ENCODE peak calls at places on chromosomes 12 and 14, in ten cellular contexts. One of them, this sample, is unnamed.

GRCh38 chr12:42332301-42332894 is 6.4 kb downstream of the PPHLN1 start:
- DNase-seq in transverse colon: no peak
- DNase-seq in PC-9: no peak
- DNase-seq in foreskin fibroblast: peak; percentile 66
- DNase-seq in nephron progenitor cell: no peak
- DNase-seq in GM12865: peak; percentile 64
- DNase-seq in stomach: no peak
- DNase-seq in body of pancreas: peak; percentile 32
- DNase-seq in lower lobe of right lung: no peak
- DNase-seq in A549: peak; percentile 66
- DNase-seq in this sample: no peak

GRCh38 chr12:131793623-131794022 is 34.6 kb upstream of the MMP17 start:
- DNase-seq in transverse colon: no peak
- DNase-seq in PC-9: no peak
- DNase-seq in foreskin fibroblast: peak; percentile 61
- DNase-seq in nephron progenitor cell: no peak
- DNase-seq in GM12865: no peak
- DNase-seq in stomach: no peak
- DNase-seq in body of pancreas: no peak
- DNase-seq in lower lobe of right lung: no peak
- DNase-seq in A549: no peak
- DNase-seq in this sample: no peak

GRCh38 chr14:95489163-95489887 is 27.1 kb downstream of the SYNE3 start:
- DNase-seq in transverse colon: no peak
- DNase-seq in PC-9: no peak
- DNase-seq in foreskin fibroblast: peak; percentile 72
- DNase-seq in nephron progenitor cell: no peak
- DNase-seq in GM12865: no peak
- DNase-seq in stomach: no peak
- DNase-seq in body of pancreas: no peak
- DNase-seq in lower lobe of right lung: no peak
- DNase-seq in A549: no peak
- DNase-seq in this sample: no peak

GRCh38 chr12:100566887-100567637 is 6.4 kb upstream of the GAS2L3 start:
- DNase-seq in transverse colon: no peak
- DNase-seq in PC-9: no peak
- DNase-seq in foreskin fibroblast: peak; percentile 74
- DNase-seq in nephron progenitor cell: no peak
- DNase-seq in GM12865: peak; percentile 66
- DNase-seq in stomach: no peak
- DNase-seq in body of pancreas: no peak
- DNase-seq in lower lobe of right lung: no peak
- DNase-seq in A549: no peak
- DNase-seq in this sample: no peak

GRCh38 chr12:121144416-121144914 is 11.8 kb downstream of the P2RX7 start:
- DNase-seq in transverse colon: no peak
- DNase-seq in PC-9: peak; percentile 55
- DNase-seq in foreskin fibroblast: peak; percentile 55
- DNase-seq in nephron progenitor cell: no peak
- DNase-seq in GM12865: peak; percentile 13
- DNase-seq in stomach: no peak
- DNase-seq in body of pancreas: no peak
- DNase-seq in lower lobe of right lung: no peak
- DNase-seq in A549: peak; percentile 29
- DNase-seq in this sample: no peak

GRCh38 chr12:120093336-120093591 is 23.3 kb downstream of the RAB35 start:
- DNase-seq in transverse colon: no peak
- DNase-seq in PC-9: no peak
- DNase-seq in foreskin fibroblast: no peak
- DNase-seq in nephron progenitor cell: no peak
- DNase-seq in GM12865: no peak
- DNase-seq in stomach: no peak
- DNase-seq in body of pancreas: no peak
- DNase-seq in lower lobe of right lung: no peak
- DNase-seq in A549: no peak
- DNase-seq in this sample: no peak

GRCh38 chr14:98952595-98953325 is 319.2 kb downstream of the BCL11B start:
- DNase-seq in transverse colon: no peak
- DNase-seq in PC-9: no peak
- DNase-seq in foreskin fibroblast: peak; percentile 15
- DNase-seq in nephron progenitor cell: no peak
- DNase-seq in GM12865: no peak
- DNase-seq in stomach: no peak
- DNase-seq in body of pancreas: no peak
- DNase-seq in lower lobe of right lung: no peak
- DNase-seq in A549: peak; percentile 52
- DNase-seq in this sample: peak; percentile 24

GRCh38 chr14:92135269-92135668 is 13.5 kb downstream of the CPSF2 start:
- DNase-seq in transverse colon: no peak
- DNase-seq in PC-9: no peak
- DNase-seq in foreskin fibroblast: peak; percentile 55
- DNase-seq in nephron progenitor cell: no peak
- DNase-seq in GM12865: peak; percentile 21
- DNase-seq in stomach: no peak
- DNase-seq in body of pancreas: no peak
- DNase-seq in lower lobe of right lung: no peak
- DNase-seq in A549: peak; percentile 59
- DNase-seq in this sample: no peak

GRCh38 chr12:109495012-109495411 is 17.6 kb downstream of the UBE3B start:
- DNase-seq in transverse colon: no peak
- DNase-seq in PC-9: no peak
- DNase-seq in foreskin fibroblast: no peak
- DNase-seq in nephron progenitor cell: no peak
- DNase-seq in GM12865: no peak
- DNase-seq in stomach: no peak
- DNase-seq in body of pancreas: no peak
- DNase-seq in lower lobe of right lung: no peak
- DNase-seq in A549: no peak
- DNase-seq in this sample: no peak

GRCh38 chr14:92491782-92492181 is 21.8 kb upstream of the RIN3 start:
- DNase-seq in transverse colon: no peak
- DNase-seq in PC-9: no peak
- DNase-seq in foreskin fibroblast: no peak
- DNase-seq in nephron progenitor cell: no peak
- DNase-seq in GM12865: no peak
- DNase-seq in stomach: no peak
- DNase-seq in body of pancreas: no peak
- DNase-seq in lower lobe of right lung: no peak
- DNase-seq in A549: no peak
- DNase-seq in this sample: no peak

DNA sequence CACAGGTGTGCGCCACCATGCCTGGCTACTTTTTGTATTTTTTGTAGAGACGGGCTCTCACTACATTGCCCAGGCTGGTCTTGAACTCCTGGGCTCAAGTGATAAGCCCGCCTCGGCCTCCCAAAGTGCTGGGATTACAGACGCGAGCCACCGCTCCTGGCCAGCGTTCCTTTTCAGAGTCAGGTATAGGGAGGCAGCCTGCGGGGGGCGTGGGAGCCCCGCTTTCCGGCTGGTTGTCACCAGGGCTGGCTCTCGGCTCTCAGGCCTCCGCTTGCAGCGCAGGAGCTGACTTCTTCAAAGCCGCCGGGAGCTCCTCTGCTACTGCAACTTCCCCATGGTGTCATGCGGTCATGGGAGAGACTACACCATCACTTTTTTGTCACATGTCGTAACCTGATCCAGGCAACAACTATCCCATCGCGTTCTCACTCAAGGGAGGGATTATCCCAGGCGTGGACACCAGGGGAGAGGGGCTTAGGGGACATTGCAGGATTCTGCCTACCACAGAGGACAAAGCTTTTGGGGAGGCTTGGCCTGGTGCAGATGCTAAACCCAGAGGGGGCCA is 129.4 kb downstream of the SCARB1 start:
- DNase-seq in transverse colon: no peak
- DNase-seq in PC-9: no peak
- DNase-seq in foreskin fibroblast: peak; percentile 39
- DNase-seq in nephron progenitor cell: peak; percentile 70
- DNase-seq in GM12865: no peak
- DNase-seq in stomach: no peak
- DNase-seq in body of pancreas: no peak
- DNase-seq in lower lobe of right lung: peak; percentile 84
- DNase-seq in A549: peak; percentile 62
- DNase-seq in this sample: no peak
- TF ChIP-seq CTCF in transverse colon: no peak
- TF ChIP-seq CTCF in PC-9: no peak
- TF ChIP-seq CTCF in foreskin fibroblast: no peak
- TF ChIP-seq CTCF in nephron progenitor cell: peak; percentile 49
- TF ChIP-seq CTCF in GM12865: no peak
- TF ChIP-seq CTCF in stomach: no peak
- TF ChIP-seq CTCF in body of pancreas: no peak
- TF ChIP-seq CTCF in lower lobe of right lung: no peak
- TF ChIP-seq CTCF in A549: no peak
- TF ChIP-seq CTCF in this sample: peak; percentile 65

GRCh38 chr12:29611906-29612305 is 114.4 kb upstream of the OVCH1 start:
- DNase-seq in transverse colon: no peak
- DNase-seq in PC-9: no peak
- DNase-seq in foreskin fibroblast: peak; percentile 61
- DNase-seq in nephron progenitor cell: no peak
- DNase-seq in GM12865: no peak
- DNase-seq in stomach: no peak
- DNase-seq in body of pancreas: no peak
- DNase-seq in lower lobe of right lung: no peak
- DNase-seq in A549: no peak
- DNase-seq in this sample: no peak

GRCh38 chr12:29609431-29610215 is 112.1 kb upstream of the OVCH1 start:
- DNase-seq in transverse colon: no peak
- DNase-seq in PC-9: no peak
- DNase-seq in foreskin fibroblast: no peak
- DNase-seq in nephron progenitor cell: no peak
- DNase-seq in GM12865: no peak
- DNase-seq in stomach: no peak
- DNase-seq in body of pancreas: no peak
- DNase-seq in lower lobe of right lung: no peak
- DNase-seq in A549: no peak
- DNase-seq in this sample: no peak

GRCh38 chr12:29612912-29613311 is 115.4 kb upstream of the OVCH1 start:
- DNase-seq in transverse colon: no peak
- DNase-seq in PC-9: no peak
- DNase-seq in foreskin fibroblast: peak; percentile 18
- DNase-seq in nephron progenitor cell: no peak
- DNase-seq in GM12865: no peak
- DNase-seq in stomach: no peak
- DNase-seq in body of pancreas: no peak
- DNase-seq in lower lobe of right lung: no peak
- DNase-seq in A549: no peak
- DNase-seq in this sample: no peak

GRCh38 chr12:29608581-29608980 is 111.1 kb upstream of the OVCH1 start:
- DNase-seq in transverse colon: no peak
- DNase-seq in PC-9: no peak
- DNase-seq in foreskin fibroblast: no peak
- DNase-seq in nephron progenitor cell: no peak
- DNase-seq in GM12865: no peak
- DNase-seq in stomach: no peak
- DNase-seq in body of pancreas: no peak
- DNase-seq in lower lobe of right lung: no peak
- DNase-seq in A549: no peak
- DNase-seq in this sample: no peak

DNA sequence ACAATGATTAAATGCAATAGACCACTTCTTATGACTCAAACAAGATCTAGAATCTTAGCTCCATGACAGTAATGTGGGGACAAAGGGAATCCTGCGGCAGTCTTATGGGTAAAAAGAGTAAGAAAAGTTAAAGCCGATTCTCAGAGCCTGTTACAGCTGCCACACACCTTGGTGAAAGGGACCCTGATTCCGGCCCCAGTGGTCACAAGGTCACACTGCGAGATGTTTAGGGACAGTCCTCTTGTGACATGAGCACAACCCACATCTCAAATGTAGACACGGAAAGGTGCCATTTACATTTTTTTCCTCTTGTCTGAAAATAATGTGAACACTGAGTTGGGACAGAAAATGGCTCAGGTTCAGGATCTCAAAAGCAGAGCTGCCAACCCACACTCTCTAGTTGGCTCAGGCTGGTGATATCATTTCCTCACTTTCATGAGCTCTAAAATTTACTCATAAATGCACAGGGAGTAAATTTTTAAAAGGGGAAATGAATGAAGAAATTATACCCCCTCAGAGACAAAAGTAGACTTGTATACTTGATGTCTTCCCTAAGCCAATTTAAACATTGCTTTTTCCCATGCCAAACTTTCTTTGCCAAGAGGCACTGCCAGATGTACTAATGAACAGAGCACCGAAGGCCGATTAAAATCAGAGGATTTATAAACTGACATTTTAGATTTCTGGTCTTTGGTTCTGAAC is 113.1 kb upstream of the OVCH1 start:
- DNase-seq in transverse colon: no peak
- DNase-seq in PC-9: no peak
- DNase-seq in foreskin fibroblast: no peak
- DNase-seq in nephron progenitor cell: no peak
- DNase-seq in GM12865: no peak
- DNase-seq in stomach: no peak
- DNase-seq in body of pancreas: no peak
- DNase-seq in lower lobe of right lung: no peak
- DNase-seq in A549: no peak
- DNase-seq in this sample: no peak
- TF ChIP-seq CTCF in transverse colon: no peak
- TF ChIP-seq CTCF in PC-9: no peak
- TF ChIP-seq CTCF in foreskin fibroblast: no peak
- TF ChIP-seq CTCF in nephron progenitor cell: no peak
- TF ChIP-seq CTCF in GM12865: no peak
- TF ChIP-seq CTCF in stomach: no peak
- TF ChIP-seq CTCF in body of pancreas: no peak
- TF ChIP-seq CTCF in lower lobe of right lung: no peak
- TF ChIP-seq CTCF in A549: no peak
- TF ChIP-seq CTCF in this sample: no peak

GRCh38 chr12:129193263-129193871 is 340.1 kb downstream of the GLT1D1 start:
- DNase-seq in transverse colon: peak; percentile 40
- DNase-seq in PC-9: no peak
- DNase-seq in foreskin fibroblast: peak; percentile 1
- DNase-seq in nephron progenitor cell: peak; percentile 32
- DNase-seq in GM12865: peak; percentile 44
- DNase-seq in stomach: peak; percentile 34
- DNase-seq in body of pancreas: peak; percentile 22
- DNase-seq in lower lobe of right lung: no peak
- DNase-seq in A549: peak; percentile 29
- DNase-seq in this sample: no peak
- TF ChIP-seq CTCF in transverse colon: peak; percentile 52
- TF ChIP-seq CTCF in PC-9: peak; percentile 81
- TF ChIP-seq CTCF in foreskin fibroblast: peak; percentile 44
- TF ChIP-seq CTCF in nephron progenitor cell: peak; percentile 62
- TF ChIP-seq CTCF in GM12865: peak; percentile 69
- TF ChIP-seq CTCF in stomach: peak; percentile 64
- TF ChIP-seq CTCF in body of pancreas: peak; percentile 12
- TF ChIP-seq CTCF in lower lobe of right lung: peak; percentile 56
- TF ChIP-seq CTCF in A549: no peak
- TF ChIP-seq CTCF in this sample: peak; percentile 88

DNA sequence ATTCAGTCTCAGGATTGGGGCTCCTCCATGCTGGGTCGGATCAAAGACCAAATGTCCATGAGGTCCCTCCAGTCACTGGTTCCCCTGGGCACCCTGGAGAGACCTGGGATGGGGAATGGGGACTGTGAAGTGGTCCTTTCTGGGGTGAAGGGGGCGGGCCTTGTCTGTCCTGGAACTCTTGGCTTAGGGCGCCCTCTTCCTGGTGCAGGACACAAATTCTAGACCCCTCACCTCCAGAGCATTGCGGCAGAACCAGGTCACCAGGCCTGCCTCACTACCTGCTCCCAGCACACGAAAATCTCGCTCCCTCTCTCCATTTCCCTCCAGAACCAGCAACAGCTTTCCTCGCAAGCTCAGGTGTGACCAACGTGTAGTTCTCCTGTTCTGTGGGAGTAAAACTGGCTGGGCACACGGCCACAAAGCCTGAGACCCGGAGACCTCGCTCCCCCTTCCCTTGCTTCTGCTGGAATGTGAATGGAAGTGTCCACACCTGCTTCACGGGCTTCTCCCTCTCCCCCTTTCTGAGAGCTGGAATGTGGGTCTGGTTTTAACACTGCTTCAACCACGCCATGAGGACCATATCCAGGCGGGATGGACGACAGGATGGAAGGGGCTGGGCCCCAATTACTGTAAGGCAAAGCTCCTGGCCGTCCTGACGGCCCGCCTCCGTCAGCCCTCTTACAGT is 112.7 kb downstream of the SCARB1 start:
- DNase-seq in transverse colon: no peak
- DNase-seq in PC-9: no peak
- DNase-seq in foreskin fibroblast: no peak
- DNase-seq in nephron progenitor cell: peak; percentile 45
- DNase-seq in GM12865: no peak
- DNase-seq in stomach: no peak
- DNase-seq in body of pancreas: no peak
- DNase-seq in lower lobe of right lung: no peak
- DNase-seq in A549: peak; percentile 69
- DNase-seq in this sample: no peak
- TF ChIP-seq CTCF in transverse colon: no peak
- TF ChIP-seq CTCF in PC-9: no peak
- TF ChIP-seq CTCF in foreskin fibroblast: peak; percentile 4
- TF ChIP-seq CTCF in nephron progenitor cell: no peak
- TF ChIP-seq CTCF in GM12865: peak; percentile 14
- TF ChIP-seq CTCF in stomach: no peak
- TF ChIP-seq CTCF in body of pancreas: no peak
- TF ChIP-seq CTCF in lower lobe of right lung: peak; percentile 8
- TF ChIP-seq CTCF in A549: peak; percentile 54
- TF ChIP-seq CTCF in this sample: peak; percentile 46

This sample was measured in type B pancreatic cell.